ENCODE peak calls at places on chromosomes 16 and 17, in ten cellular contexts. One of them, this sample, is unnamed.
A peak's percentile ranks its signal among the peaks of the same experiment; 100 is the strongest.

GRCh38 chr17:78591263-78591671 is 14.1 kb upstream of the DNAH17 start:
- DNase-seq in heart left ventricle: peak; percentile 29
- DNase-seq in upper lobe of right lung: no peak
- DNase-seq in uterus: no peak
- DNase-seq in GM13976: no peak
- DNase-seq in gastrocnemius medialis: no peak
- DNase-seq in progenitor cell of endocrine pancreas: no peak
- DNase-seq in CD8-positive, alpha-beta T cell: no peak
- DNase-seq in fibroblast of mammary gland: no peak
- DNase-seq in thyroid gland: no peak
- DNase-seq in this sample: no peak

GRCh38 chr16:19555938-19556778 is 655 bp downstream of the VPS35L start:
- DNase-seq in heart left ventricle: no peak
- DNase-seq in progenitor cell of endocrine pancreas: peak; percentile 11
- DNase-seq in gastrocnemius medialis: no peak
- DNase-seq in uterus: peak; percentile 19
- DNase-seq in thyroid gland: no peak
- DNase-seq in upper lobe of right lung: no peak
- DNase-seq in GM13976: peak; percentile 47
- DNase-seq in CD8-positive, alpha-beta T cell: no peak
- DNase-seq in fibroblast of mammary gland: peak; percentile 57
- DNase-seq in this sample: peak; percentile 55

GRCh38 chr17:75110307-75110937 is 653 bp downstream of the ARMC7 start:
- DNase-seq in GM13976: no peak
- DNase-seq in progenitor cell of endocrine pancreas: no peak
- DNase-seq in CD8-positive, alpha-beta T cell: peak; percentile 53
- DNase-seq in thyroid gland: peak; percentile 31
- DNase-seq in uterus: no peak
- DNase-seq in heart left ventricle: no peak
- DNase-seq in upper lobe of right lung: no peak
- DNase-seq in fibroblast of mammary gland: no peak
- DNase-seq in gastrocnemius medialis: no peak
- DNase-seq in this sample: peak; percentile 27

GRCh38 chr17:63070031-63070430 is 104.0 kb downstream of the TANC2 start:
- DNase-seq in CD8-positive, alpha-beta T cell: no peak
- DNase-seq in GM13976: no peak
- DNase-seq in gastrocnemius medialis: no peak
- DNase-seq in uterus: no peak
- DNase-seq in progenitor cell of endocrine pancreas: no peak
- DNase-seq in upper lobe of right lung: no peak
- DNase-seq in thyroid gland: no peak
- DNase-seq in fibroblast of mammary gland: no peak
- DNase-seq in heart left ventricle: no peak
- DNase-seq in this sample: no peak

GRCh38 chr16:17520567-17520966 is 49.8 kb upstream of the XYLT1 start:
- DNase-seq in upper lobe of right lung: no peak
- DNase-seq in heart left ventricle: no peak
- DNase-seq in fibroblast of mammary gland: peak; percentile 77
- DNase-seq in CD8-positive, alpha-beta T cell: no peak
- DNase-seq in gastrocnemius medialis: no peak
- DNase-seq in thyroid gland: no peak
- DNase-seq in progenitor cell of endocrine pancreas: no peak
- DNase-seq in uterus: no peak
- DNase-seq in GM13976: no peak
- DNase-seq in this sample: no peak

GRCh38 chr17:78747479-78747878 is 34.6 kb downstream of the CYTH1 start:
- DNase-seq in fibroblast of mammary gland: no peak
- DNase-seq in thyroid gland: no peak
- DNase-seq in progenitor cell of endocrine pancreas: no peak
- DNase-seq in heart left ventricle: no peak
- DNase-seq in uterus: no peak
- DNase-seq in gastrocnemius medialis: no peak
- DNase-seq in GM13976: no peak
- DNase-seq in upper lobe of right lung: no peak
- DNase-seq in CD8-positive, alpha-beta T cell: no peak
- DNase-seq in this sample: no peak

GRCh38 chr17:18231156-18231555 is 5.7 kb downstream of the LLGL1 start:
- DNase-seq in gastrocnemius medialis: no peak
- DNase-seq in CD8-positive, alpha-beta T cell: no peak
- DNase-seq in uterus: no peak
- DNase-seq in upper lobe of right lung: no peak
- DNase-seq in progenitor cell of endocrine pancreas: no peak
- DNase-seq in heart left ventricle: no peak
- DNase-seq in thyroid gland: no peak
- DNase-seq in fibroblast of mammary gland: no peak
- DNase-seq in GM13976: no peak
- DNase-seq in this sample: peak; percentile 40

GRCh38 chr17:4733073-4733531 is 1.9 kb downstream of the MED11 start:
- DNase-seq in fibroblast of mammary gland: no peak
- DNase-seq in progenitor cell of endocrine pancreas: no peak
- DNase-seq in upper lobe of right lung: no peak
- DNase-seq in CD8-positive, alpha-beta T cell: no peak
- DNase-seq in heart left ventricle: peak; percentile 48
- DNase-seq in thyroid gland: no peak
- DNase-seq in uterus: no peak
- DNase-seq in GM13976: peak; percentile 75
- DNase-seq in gastrocnemius medialis: no peak
- DNase-seq in this sample: no peak

GRCh38 chr17:29936724-29937123 is 4.7 kb upstream of the EFCAB5 start:
- DNase-seq in uterus: no peak
- DNase-seq in CD8-positive, alpha-beta T cell: no peak
- DNase-seq in thyroid gland: no peak
- DNase-seq in GM13976: no peak
- DNase-seq in progenitor cell of endocrine pancreas: no peak
- DNase-seq in heart left ventricle: no peak
- DNase-seq in upper lobe of right lung: no peak
- DNase-seq in gastrocnemius medialis: no peak
- DNase-seq in fibroblast of mammary gland: no peak
- DNase-seq in this sample: no peak

GRCh38 chr17:29930399-29931010 is 477 bp upstream of the SSH2 start:
- DNase-seq in GM13976: no peak
- DNase-seq in CD8-positive, alpha-beta T cell: no peak
- DNase-seq in progenitor cell of endocrine pancreas: no peak
- DNase-seq in gastrocnemius medialis: no peak
- DNase-seq in upper lobe of right lung: no peak
- DNase-seq in heart left ventricle: no peak
- DNase-seq in thyroid gland: peak; percentile 13
- DNase-seq in uterus: no peak
- DNase-seq in fibroblast of mammary gland: peak; percentile 38
- DNase-seq in this sample: peak; percentile 19

GRCh38 chr17:29929544-29930398 is at the start of gene SSH2:
- DNase-seq in CD8-positive, alpha-beta T cell: peak; percentile 91
- DNase-seq in thyroid gland: peak; percentile 92
- DNase-seq in uterus: peak; percentile 72
- DNase-seq in gastrocnemius medialis: peak; percentile 84
- DNase-seq in fibroblast of mammary gland: peak; percentile 67
- DNase-seq in heart left ventricle: peak; percentile 92
- DNase-seq in GM13976: peak; percentile 88
- DNase-seq in upper lobe of right lung: peak; percentile 96
- DNase-seq in progenitor cell of endocrine pancreas: peak; percentile 80
- DNase-seq in this sample: peak; percentile 91

GRCh38 chr17:29931253-29931932 is 1.4 kb upstream of the SSH2 start:
- DNase-seq in gastrocnemius medialis: peak; percentile 53
- DNase-seq in heart left ventricle: peak; percentile 65
- DNase-seq in GM13976: peak; percentile 63
- DNase-seq in upper lobe of right lung: peak; percentile 68
- DNase-seq in fibroblast of mammary gland: peak; percentile 80
- DNase-seq in progenitor cell of endocrine pancreas: peak; percentile 29
- DNase-seq in CD8-positive, alpha-beta T cell: peak; percentile 75
- DNase-seq in thyroid gland: peak; percentile 62
- DNase-seq in uterus: peak; percentile 67
- DNase-seq in this sample: peak; percentile 57

GRCh38 chr17:29933379-29933778 is 3.4 kb upstream of the SSH2 start:
- DNase-seq in CD8-positive, alpha-beta T cell: no peak
- DNase-seq in thyroid gland: no peak
- DNase-seq in fibroblast of mammary gland: peak; percentile 43
- DNase-seq in progenitor cell of endocrine pancreas: no peak
- DNase-seq in gastrocnemius medialis: no peak
- DNase-seq in heart left ventricle: no peak
- DNase-seq in upper lobe of right lung: no peak
- DNase-seq in GM13976: no peak
- DNase-seq in uterus: no peak
- DNase-seq in this sample: no peak
- TF ChIP-seq CTCF in CD8-positive, alpha-beta T cell: no peak
- TF ChIP-seq CTCF in thyroid gland: no peak
- TF ChIP-seq CTCF in fibroblast of mammary gland: peak; percentile 38
- TF ChIP-seq CTCF in progenitor cell of endocrine pancreas: no peak
- TF ChIP-seq CTCF in gastrocnemius medialis: no peak
- TF ChIP-seq CTCF in heart left ventricle: peak; percentile 17
- TF ChIP-seq CTCF in upper lobe of right lung: no peak
- TF ChIP-seq CTCF in GM13976: no peak
- TF ChIP-seq CTCF in uterus: no peak
- TF ChIP-seq CTCF in this sample: no peak

DNA sequence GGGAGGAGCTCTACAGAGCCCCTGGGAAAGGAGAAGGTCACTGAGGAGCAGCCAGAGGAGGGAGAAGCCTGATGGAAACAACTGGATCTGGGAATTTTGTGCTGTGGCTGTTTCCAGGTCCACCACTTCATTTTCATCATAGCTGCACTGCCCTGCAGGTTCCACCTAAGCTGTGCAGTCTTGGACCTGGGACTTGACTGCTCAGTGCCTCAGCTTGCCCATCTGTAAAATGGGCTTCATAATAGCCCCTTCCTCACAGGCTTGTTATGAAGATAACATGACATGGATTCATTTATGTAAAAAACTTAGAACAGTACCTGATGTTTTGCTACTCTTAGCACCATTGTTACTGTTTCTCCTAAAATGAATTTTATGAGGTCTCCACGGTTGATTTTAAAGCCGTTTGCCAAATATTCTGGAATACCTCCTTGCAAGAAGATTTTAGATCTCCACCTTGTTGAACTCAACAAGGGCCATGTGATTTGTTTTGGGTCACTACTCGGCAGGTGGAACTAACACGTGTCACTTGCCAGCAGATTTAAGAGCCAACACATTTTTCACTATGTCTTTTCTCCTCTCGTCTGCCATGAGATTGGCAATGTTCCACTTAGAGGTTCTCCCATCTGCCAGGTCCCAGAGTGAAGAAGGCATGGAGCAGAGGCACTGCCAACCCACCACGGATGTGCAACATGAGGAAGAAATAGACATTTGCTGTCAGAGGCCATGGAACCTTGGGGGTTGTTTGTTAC is 18.8 kb upstream of the GRIN2A start:
- DNase-seq in progenitor cell of endocrine pancreas: no peak
- DNase-seq in GM13976: no peak
- DNase-seq in fibroblast of mammary gland: no peak
- DNase-seq in uterus: no peak
- DNase-seq in thyroid gland: no peak
- DNase-seq in heart left ventricle: no peak
- DNase-seq in CD8-positive, alpha-beta T cell: no peak
- DNase-seq in gastrocnemius medialis: no peak
- DNase-seq in upper lobe of right lung: no peak
- DNase-seq in this sample: no peak
- TF ChIP-seq CTCF in progenitor cell of endocrine pancreas: no peak
- TF ChIP-seq CTCF in GM13976: no peak
- TF ChIP-seq CTCF in fibroblast of mammary gland: no peak
- TF ChIP-seq CTCF in uterus: no peak
- TF ChIP-seq CTCF in thyroid gland: no peak
- TF ChIP-seq CTCF in heart left ventricle: no peak
- TF ChIP-seq CTCF in CD8-positive, alpha-beta T cell: no peak
- TF ChIP-seq CTCF in gastrocnemius medialis: no peak
- TF ChIP-seq CTCF in upper lobe of right lung: no peak
- TF ChIP-seq CTCF in this sample: no peak

GRCh38 chr16:68364601-68364998 is 53.8 kb downstream of the PRMT7 start:
- DNase-seq in thyroid gland: no peak
- DNase-seq in heart left ventricle: no peak
- DNase-seq in gastrocnemius medialis: no peak
- DNase-seq in progenitor cell of endocrine pancreas: no peak
- DNase-seq in CD8-positive, alpha-beta T cell: no peak
- DNase-seq in GM13976: no peak
- DNase-seq in upper lobe of right lung: no peak
- DNase-seq in fibroblast of mammary gland: peak; percentile 24
- DNase-seq in uterus: no peak
- DNase-seq in this sample: no peak
- TF ChIP-seq CTCF in thyroid gland: no peak
- TF ChIP-seq CTCF in heart left ventricle: no peak
- TF ChIP-seq CTCF in gastrocnemius medialis: no peak
- TF ChIP-seq CTCF in progenitor cell of endocrine pancreas: peak; percentile 31
- TF ChIP-seq CTCF in CD8-positive, alpha-beta T cell: no peak
- TF ChIP-seq CTCF in GM13976: no peak
- TF ChIP-seq CTCF in upper lobe of right lung: peak; percentile 16
- TF ChIP-seq CTCF in fibroblast of mammary gland: peak; percentile 19
- TF ChIP-seq CTCF in uterus: no peak
- TF ChIP-seq CTCF in this sample: no peak

GRCh38 chr17:1724869-1725641 is 551 bp downstream of the WDR81 start:
- DNase-seq in gastrocnemius medialis: peak; percentile 19
- DNase-seq in upper lobe of right lung: peak; percentile 81
- DNase-seq in heart left ventricle: no peak
- DNase-seq in uterus: peak; percentile 33
- DNase-seq in GM13976: no peak
- DNase-seq in thyroid gland: no peak
- DNase-seq in fibroblast of mammary gland: no peak
- DNase-seq in CD8-positive, alpha-beta T cell: no peak
- DNase-seq in progenitor cell of endocrine pancreas: no peak
- DNase-seq in this sample: peak; percentile 57

GRCh38 chr17:1727876-1728630 is 3.5 kb downstream of the WDR81 start:
- DNase-seq in uterus: peak; percentile 39
- DNase-seq in progenitor cell of endocrine pancreas: no peak
- DNase-seq in upper lobe of right lung: no peak
- DNase-seq in fibroblast of mammary gland: no peak
- DNase-seq in heart left ventricle: no peak
- DNase-seq in gastrocnemius medialis: no peak
- DNase-seq in thyroid gland: no peak
- DNase-seq in GM13976: no peak
- DNase-seq in CD8-positive, alpha-beta T cell: no peak
- DNase-seq in this sample: no peak

GRCh38 chr17:1725642-1726511 is 1.4 kb downstream of the WDR81 start:
- DNase-seq in thyroid gland: no peak
- DNase-seq in upper lobe of right lung: no peak
- DNase-seq in heart left ventricle: no peak
- DNase-seq in fibroblast of mammary gland: no peak
- DNase-seq in gastrocnemius medialis: no peak
- DNase-seq in uterus: no peak
- DNase-seq in GM13976: no peak
- DNase-seq in CD8-positive, alpha-beta T cell: no peak
- DNase-seq in progenitor cell of endocrine pancreas: no peak
- DNase-seq in this sample: no peak

GRCh38 chr17:1726626-1727257 is 2.2 kb downstream of the WDR81 start:
- DNase-seq in heart left ventricle: no peak
- DNase-seq in thyroid gland: no peak
- DNase-seq in upper lobe of right lung: no peak
- DNase-seq in gastrocnemius medialis: no peak
- DNase-seq in GM13976: no peak
- DNase-seq in fibroblast of mammary gland: no peak
- DNase-seq in CD8-positive, alpha-beta T cell: no peak
- DNase-seq in uterus: no peak
- DNase-seq in progenitor cell of endocrine pancreas: no peak
- DNase-seq in this sample: no peak

DNA sequence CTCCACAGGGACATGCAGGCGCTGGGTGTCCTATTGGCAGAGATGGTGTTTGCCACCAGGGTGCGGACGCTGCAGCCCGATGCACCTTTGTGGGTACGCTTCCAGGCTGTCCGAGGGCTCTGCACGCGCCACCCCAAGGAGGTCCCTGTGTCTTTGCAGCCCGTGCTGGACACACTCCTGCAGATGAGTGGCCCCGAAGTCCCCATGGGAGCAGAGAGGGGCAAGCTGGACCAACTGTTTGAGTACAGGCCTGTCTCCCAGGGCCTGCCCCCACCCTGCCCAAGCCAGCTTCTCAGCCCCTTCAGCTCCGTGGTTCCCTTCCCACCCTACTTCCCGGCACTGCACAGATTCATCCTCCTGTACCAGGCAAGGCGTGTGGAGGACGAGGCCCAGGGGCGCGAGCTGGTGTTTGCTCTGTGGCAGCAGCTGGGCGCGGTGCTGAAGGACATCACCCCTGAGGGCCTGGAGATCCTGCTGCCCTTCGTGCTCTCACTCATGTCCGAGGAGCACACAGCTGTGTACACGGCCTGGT is 2.8 kb downstream of the WDR81 start:
- DNase-seq in uterus: peak; percentile 17
- DNase-seq in heart left ventricle: no peak
- DNase-seq in progenitor cell of endocrine pancreas: no peak
- DNase-seq in upper lobe of right lung: no peak
- DNase-seq in CD8-positive, alpha-beta T cell: no peak
- DNase-seq in gastrocnemius medialis: no peak
- DNase-seq in fibroblast of mammary gland: no peak
- DNase-seq in thyroid gland: no peak
- DNase-seq in GM13976: no peak
- DNase-seq in this sample: no peak
- TF ChIP-seq CTCF in uterus: no peak
- TF ChIP-seq CTCF in heart left ventricle: no peak
- TF ChIP-seq CTCF in progenitor cell of endocrine pancreas: no peak
- TF ChIP-seq CTCF in upper lobe of right lung: no peak
- TF ChIP-seq CTCF in CD8-positive, alpha-beta T cell: no peak
- TF ChIP-seq CTCF in gastrocnemius medialis: no peak
- TF ChIP-seq CTCF in fibroblast of mammary gland: no peak
- TF ChIP-seq CTCF in thyroid gland: no peak
- TF ChIP-seq CTCF in GM13976: no peak
- TF ChIP-seq CTCF in this sample: no peak